ENCODE peak calls at places on chromosomes 2 and 18, in four cellular contexts. One of them, this sample, is unnamed.

GRCh38 chr2:168913171-168913484 is 12.0 kb downstream of the G6PC2 start:
- ATAC-seq in SK-N-SH treated with all-trans-retinoic acid at 6 μM for 48 hours: peak; percentile 82
- ATAC-seq in left cardiac atrium: no peak
- ATAC-seq in upper lobe of left lung: no peak
- ATAC-seq in this sample: no peak

GRCh38 chr2:204545861-204546773 is 842 bp downstream of the PARD3B start:
- ATAC-seq in upper lobe of left lung: peak; percentile 4
- ATAC-seq in left cardiac atrium: peak; percentile 21
- ATAC-seq in SK-N-SH treated with all-trans-retinoic acid at 6 μM for 48 hours: peak; percentile 21
- ATAC-seq in this sample: peak; percentile 25

GRCh38 chr2:211085056-211085680 is 528.8 kb downstream of the CPS1 start:
- ATAC-seq in SK-N-SH treated with all-trans-retinoic acid at 6 μM for 48 hours: peak; percentile 69
- ATAC-seq in upper lobe of left lung: no peak
- ATAC-seq in left cardiac atrium: no peak
- ATAC-seq in this sample: no peak

GRCh38 chr2:190668892-190669291 is 20.0 kb downstream of the NAB1 start:
- ATAC-seq in upper lobe of left lung: no peak
- ATAC-seq in SK-N-SH treated with all-trans-retinoic acid at 6 μM for 48 hours: peak; percentile 35
- ATAC-seq in left cardiac atrium: no peak
- ATAC-seq in this sample: peak; percentile 51

GRCh38 chr2:46643493-46643892 is 164.1 kb downstream of the TMEM247 start:
- ATAC-seq in upper lobe of left lung: no peak
- ATAC-seq in left cardiac atrium: no peak
- ATAC-seq in SK-N-SH treated with all-trans-retinoic acid at 6 μM for 48 hours: no peak
- ATAC-seq in this sample: peak; percentile 58

GRCh38 chr2:219284501-219285347 is 5.6 kb downstream of the DNAJB2 start:
- ATAC-seq in SK-N-SH treated with all-trans-retinoic acid at 6 μM for 48 hours: no peak
- ATAC-seq in left cardiac atrium: no peak
- ATAC-seq in upper lobe of left lung: no peak
- ATAC-seq in this sample: no peak

GRCh38 chr2:217947341-217948316 is 55.2 kb downstream of the TNS1 start:
- ATAC-seq in upper lobe of left lung: no peak
- ATAC-seq in left cardiac atrium: no peak
- ATAC-seq in SK-N-SH treated with all-trans-retinoic acid at 6 μM for 48 hours: no peak
- ATAC-seq in this sample: no peak

GRCh38 chr2:172908275-172908674 is 167.4 kb upstream of the MAP3K20 start:
- ATAC-seq in SK-N-SH treated with all-trans-retinoic acid at 6 μM for 48 hours: no peak
- ATAC-seq in left cardiac atrium: no peak
- ATAC-seq in upper lobe of left lung: no peak
- ATAC-seq in this sample: peak; percentile 70

GRCh38 chr18:64734063-64734462 is 585.2 kb upstream of the LINC00305 start:
- ATAC-seq in SK-N-SH treated with all-trans-retinoic acid at 6 μM for 48 hours: no peak
- ATAC-seq in upper lobe of left lung: no peak
- ATAC-seq in left cardiac atrium: no peak
- ATAC-seq in this sample: no peak

GRCh38 chr18:62715829-62716678 is 713 bp downstream of the PHLPP1 start:
- ATAC-seq in left cardiac atrium: no peak
- ATAC-seq in upper lobe of left lung: no peak
- ATAC-seq in SK-N-SH treated with all-trans-retinoic acid at 6 μM for 48 hours: peak; percentile 3
- ATAC-seq in this sample: peak; percentile 24

GRCh38 chr2:26351375-26352090 is 4.9 kb upstream of the ADGRF3 start:
- ATAC-seq in SK-N-SH treated with all-trans-retinoic acid at 6 μM for 48 hours: no peak
- ATAC-seq in left cardiac atrium: no peak
- ATAC-seq in upper lobe of left lung: no peak
- ATAC-seq in this sample: no peak

GRCh38 chr2:215271466-215271865 is 40.4 kb upstream of the ATIC start:
- ATAC-seq in left cardiac atrium: no peak
- ATAC-seq in SK-N-SH treated with all-trans-retinoic acid at 6 μM for 48 hours: no peak
- ATAC-seq in upper lobe of left lung: peak; percentile 32
- ATAC-seq in this sample: no peak

GRCh38 chr2:1088192-1088860 is 137.7 kb downstream of the SNTG2 start:
- ATAC-seq in left cardiac atrium: no peak
- ATAC-seq in upper lobe of left lung: no peak
- ATAC-seq in SK-N-SH treated with all-trans-retinoic acid at 6 μM for 48 hours: no peak
- ATAC-seq in this sample: no peak